ENCODE peak calls at places on chromosomes 16 and 17, in nine cellular contexts. D is heart left ventricle; Y is lower lobe of right lung; J is tibial artery; A is BE2C; L is naive thymus-derived CD4-positive, alpha-beta T cell; O is Panc1; Z is body of pancreas; R is neural progenitor cell. X is an unnamed sample.
A peak's percentile ranks its signal among the peaks of the same experiment; 100 is the strongest.

GRCh38 chr16:4461250-4462085 is 13.0 kb downstream of the NMRAL1 start:
- DNase-seq in L (no peak), O (no peak), R (peak; percentile 51), A (no peak), J (no peak), Z (no peak), Y (no peak), D (no peak), X (no peak)

GRCh38 chr16:11312718-11313492 is 31.8 kb upstream of the PRM1 start:
- DNase-seq in Y (no peak), A (no peak), Z (peak; percentile 69), D (no peak), R (no peak), J (no peak), L (no peak), O (no peak), X (no peak)

GRCh38 chr17:1590031-1590746 is 27.6 kb upstream of the PITPNA start:
- DNase-seq in A (no peak), Y (peak; percentile 55), D (peak; percentile 86), L (no peak), J (peak; percentile 75), Z (peak; percentile 66), R (no peak), O (peak; percentile 54), X (no peak)

GRCh38 chr17:44221072-44221861 is 1.8 kb upstream of the UBTF start:
- DNase-seq in A (peak; percentile 90), O (no peak), D (peak; percentile 90), J (peak; percentile 75), Y (peak; percentile 82), R (peak; percentile 92), L (peak; percentile 65), Z (peak; percentile 84), X (peak; percentile 83)

GRCh38 chr17:4086041-4086483 is 56.8 kb downstream of the ZZEF1 start:
- DNase-seq in Y (no peak), Z (no peak), R (no peak), O (no peak), L (no peak), J (no peak), D (no peak), A (no peak), X (no peak)

GRCh38 chr16:47965439-47965838 is 190.4 kb downstream of the ABCC12 start:
- DNase-seq in J (no peak), A (no peak), O (no peak), L (no peak), R (peak; percentile 65), Y (no peak), D (no peak), Z (no peak), X (no peak)

GRCh38 chr17:13698832-13699231 is 97.1 kb upstream of the HS3ST3A1 start:
- DNase-seq in Y (no peak), Z (no peak), J (no peak), R (peak; percentile 9), O (no peak), L (no peak), A (no peak), D (no peak), X (no peak)

GRCh38 chr17:72151565-72152391 is 31.0 kb downstream of the SOX9 start:
- DNase-seq in J (no peak), R (peak; percentile 58), A (peak; percentile 42), D (peak; percentile 86), O (peak; percentile 82), L (no peak), Z (peak; percentile 73), Y (no peak), X (no peak)

DNA sequence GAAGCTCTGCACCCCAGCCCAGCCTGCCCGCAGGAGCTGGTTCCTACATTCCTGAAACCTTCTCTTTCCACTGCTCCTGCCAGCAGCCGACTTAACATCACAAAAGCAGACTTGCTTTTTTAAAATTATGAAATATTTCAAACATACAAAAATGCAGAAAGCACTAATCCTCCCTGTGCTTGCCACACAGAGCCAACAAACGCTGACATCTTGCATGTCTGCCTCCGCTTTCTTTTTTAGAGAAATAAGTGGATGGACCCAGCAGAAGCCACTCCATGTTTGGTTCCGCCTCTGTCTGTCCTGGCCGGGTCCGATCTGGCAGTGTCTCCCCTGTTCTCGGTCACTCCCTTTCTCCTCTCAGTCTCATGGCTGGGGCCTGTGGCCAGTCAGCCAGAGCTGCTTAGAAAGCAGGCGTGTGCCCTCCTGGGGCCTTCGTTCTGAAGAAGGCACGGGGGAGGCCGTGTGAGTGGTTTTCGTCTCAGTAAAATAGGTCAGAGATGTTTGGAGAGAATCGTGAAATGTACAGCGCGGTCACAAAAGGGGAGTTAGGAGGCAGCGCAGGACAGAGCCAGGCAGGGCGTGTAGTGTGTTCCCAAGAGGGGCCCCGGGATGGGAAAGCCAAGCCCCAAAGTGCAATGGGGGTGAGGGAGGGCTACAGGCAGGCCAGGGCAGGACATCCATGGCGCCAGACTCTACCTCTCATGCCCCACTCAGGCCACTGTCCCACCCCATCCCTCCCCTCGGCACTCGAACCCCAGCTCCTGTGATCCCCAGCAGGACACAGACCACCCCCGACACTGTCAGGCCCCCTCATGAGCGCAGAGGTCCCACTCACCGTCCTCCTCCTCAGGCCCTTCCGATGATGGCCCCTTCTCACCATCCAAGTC is 23.2 kb downstream of the MXRA7 start:
- DNase-seq in D (peak; percentile 86), A (no peak), Z (peak; percentile 60), O (no peak), Y (no peak), L (no peak), J (peak; percentile 86), R (no peak), X (no peak)
- H3K4me1 ChIP-seq in D (peaks cover 73% of the 10 kb centered on the region), A (peaks cover 35% of the 10 kb centered on the region), Z (peaks cover 15% of the 10 kb centered on the region), O (peaks cover 29% of the 10 kb centered on the region), Y (peaks cover 38% of the 10 kb centered on the region), L (no peaks in the 10 kb centered on the region), J (peaks cover 68% of the 10 kb centered on the region), R (peaks cover 26% of the 10 kb centered on the region), X (peaks cover 14% of the 10 kb centered on the region)

DNA sequence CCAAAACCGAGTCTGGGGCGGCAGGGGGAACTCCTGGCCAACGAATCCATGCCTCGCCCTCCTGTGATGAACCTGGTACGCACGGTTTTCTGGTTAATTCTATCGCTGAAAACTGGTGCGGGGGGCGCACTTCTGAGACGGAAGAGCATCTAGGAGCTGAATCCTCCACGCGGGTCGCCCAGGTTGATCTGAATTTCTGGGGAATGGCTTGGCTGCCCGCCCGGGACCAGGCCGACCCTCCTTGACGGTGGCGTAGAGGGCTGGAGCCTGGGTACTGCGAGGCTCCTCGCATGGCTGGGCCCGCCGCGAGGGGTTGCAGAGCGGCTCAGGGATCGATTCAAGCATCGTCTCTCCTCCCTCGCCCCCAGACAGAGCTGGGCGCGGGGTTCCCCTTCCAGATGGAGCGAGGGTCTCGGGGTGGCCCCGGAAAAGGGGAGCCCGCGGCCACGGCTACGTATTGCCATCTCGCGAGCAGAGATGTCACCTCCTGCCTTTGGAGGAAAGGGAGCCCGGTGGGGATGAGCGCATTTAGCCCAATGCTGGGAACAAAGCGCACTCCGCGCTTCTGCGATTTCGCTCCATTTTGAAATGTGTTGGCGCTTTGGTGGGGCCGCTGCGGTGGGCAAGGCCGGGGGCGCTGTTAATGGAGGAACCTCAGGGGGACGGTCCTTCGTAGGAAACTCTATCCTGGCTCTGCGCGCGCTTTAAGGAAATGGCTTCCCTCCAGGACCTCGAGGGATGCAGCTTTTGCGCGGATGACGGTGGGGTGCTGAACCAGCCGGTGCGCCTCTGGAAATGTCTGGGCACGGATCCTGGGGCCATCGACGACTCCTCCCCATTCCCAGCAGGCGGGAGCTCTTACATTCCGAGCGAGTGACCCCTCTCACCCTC is 2.7 kb downstream of the MAPT start:
- DNase-seq in R (peak; percentile 59), L (no peak), O (no peak), Y (no peak), Z (no peak), D (no peak), J (no peak), A (no peak), X (no peak)
- H3K27me3 ChIP-seq in R (peaks cover 96% of the 10 kb centered on the region), L (peaks cover 34% of the 10 kb centered on the region), O (no peaks in the 10 kb centered on the region), Y (peaks cover 45% of the 10 kb centered on the region), Z (no peaks in the 10 kb centered on the region), D (peaks cover 35% of the 10 kb centered on the region), J (peaks cover 38% of the 10 kb centered on the region), A (peaks cover 4% of the 10 kb centered on the region), X (peaks cover 64% of the 10 kb centered on the region)

GRCh38 chr17:54861469-54861983 is 39.1 kb upstream of the TOM1L1 start:
- DNase-seq in L (no peak), Y (no peak), Z (no peak), A (no peak), J (no peak), R (no peak), D (no peak), O (no peak), X (no peak)

GRCh38 chr17:54864636-54865420 is 35.8 kb upstream of the TOM1L1 start:
- DNase-seq in Z (peak; percentile 20), O (no peak), J (no peak), R (no peak), D (no peak), A (no peak), Y (no peak), L (no peak), X (no peak)

GRCh38 chr17:54860617-54861468 is 39.8 kb upstream of the TOM1L1 start:
- DNase-seq in Z (no peak), R (no peak), Y (no peak), A (peak; percentile 64), L (no peak), O (no peak), J (no peak), D (no peak), X (no peak)

GRCh38 chr17:54864070-54864469 is 36.6 kb upstream of the TOM1L1 start:
- DNase-seq in J (no peak), Z (no peak), L (no peak), R (no peak), D (no peak), Y (no peak), A (no peak), O (no peak), X (no peak)

DNA sequence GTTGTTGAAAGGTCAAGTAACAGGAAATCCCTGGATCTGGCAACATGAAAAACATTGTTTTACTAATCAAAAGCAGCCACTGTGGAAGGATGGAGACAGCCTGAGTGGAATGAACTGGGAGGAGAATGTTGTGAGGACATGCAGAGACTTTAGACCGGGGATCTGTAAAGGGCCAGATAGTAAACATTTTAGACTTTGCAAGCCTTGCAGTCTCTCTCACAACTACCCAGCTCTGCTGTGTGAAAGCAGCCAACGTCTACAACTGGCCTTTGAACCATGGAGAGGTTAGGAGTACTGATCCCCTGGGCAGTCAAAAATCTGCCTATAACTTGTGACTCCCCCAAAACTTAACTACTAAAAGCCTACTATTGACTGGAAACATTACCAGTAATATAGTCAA is 41.5 kb upstream of the TOM1L1 start:
- DNase-seq in R (no peak), L (no peak), Y (no peak), Z (no peak), A (no peak), J (no peak), O (no peak), D (no peak), X (no peak)
- H3K4me1 ChIP-seq in R (no peaks in the 10 kb centered on the region), L (no peaks in the 10 kb centered on the region), Y (no peaks in the 10 kb centered on the region), Z (peaks cover 2% of the 10 kb centered on the region), A (peaks cover 11% of the 10 kb centered on the region), J (no peaks in the 10 kb centered on the region), O (no peaks in the 10 kb centered on the region), D (no peaks in the 10 kb centered on the region), X (no peaks in the 10 kb centered on the region)

DNA sequence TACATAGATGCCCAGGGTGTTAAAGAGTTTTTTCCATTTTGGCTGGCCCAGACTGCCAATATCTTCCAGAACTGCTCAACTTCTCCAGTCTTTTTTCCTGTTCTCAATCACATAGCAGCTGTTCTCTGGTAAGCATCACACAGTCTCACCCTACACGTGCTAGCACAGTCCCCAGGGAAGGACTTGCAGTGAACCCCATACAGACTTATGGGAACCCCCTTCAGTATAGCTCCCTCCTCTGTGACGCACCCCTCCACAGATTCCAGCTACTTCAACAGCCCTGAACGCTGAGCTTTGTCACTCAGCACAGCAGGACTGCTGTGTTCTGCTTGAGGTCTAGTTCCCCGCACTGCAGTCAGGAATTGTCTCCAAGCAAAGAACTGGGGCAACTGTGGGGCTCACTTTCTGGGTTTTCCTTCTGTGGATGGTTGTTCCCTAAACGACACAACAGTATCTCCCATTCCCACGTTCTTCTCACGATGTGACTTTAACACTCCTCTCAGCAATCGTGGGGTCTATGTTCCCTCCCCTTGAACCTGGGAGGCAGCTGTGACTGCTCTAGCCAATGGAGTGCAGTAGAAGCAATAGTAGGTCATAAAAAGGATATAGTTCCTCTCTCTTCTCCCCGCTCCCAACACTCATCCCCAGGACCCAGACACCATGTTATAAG is 3.6 kb downstream of the MMP28 start:
- DNase-seq in J (no peak), O (no peak), A (no peak), Z (no peak), R (no peak), Y (no peak), D (no peak), L (no peak), X (no peak)
- H3K27me3 ChIP-seq in J (no peaks in the 10 kb centered on the region), O (peaks cover 9% of the 10 kb centered on the region), A (no peaks in the 10 kb centered on the region), Z (no peaks in the 10 kb centered on the region), R (peaks cover 81% of the 10 kb centered on the region), Y (peaks cover 18% of the 10 kb centered on the region), D (peaks cover 28% of the 10 kb centered on the region), L (no peaks in the 10 kb centered on the region), X (no peaks in the 10 kb centered on the region)